ENCODE peak calls at places on chromosomes 2 and 18, in seven cellular contexts. R is H9, L is upper lobe of left lung, H is fibroblast of lung, W is spleen, U is tibial nerve, V is foreskin keratinocyte. N is an unnamed sample.
A peak's percentile ranks its signal among the peaks of the same experiment; 100 is the strongest.

GRCh38 chr2:189407161-189407943 is 33.9 kb upstream of the WDR75 start:
- DNase-seq in R (no peak), L (no peak), H (peak; percentile 84), W (no peak), U (no peak), V (no peak), N (no peak)

GRCh38 chr2:241753493-241753892 is 19.1 kb downstream of the D2HGDH start:
- DNase-seq in R (no peak), L (peak; percentile 73), H (no peak), W (no peak), U (no peak), V (no peak), N (no peak)

GRCh38 chr2:62149708-62150107 is 46.2 kb upstream of the B3GNT2 start:
- DNase-seq in R (no peak), L (no peak), H (peak; percentile 95), W (no peak), U (no peak), V (peak; percentile 96), N (peak; percentile 90)

GRCh38 chr2:40543381-40543780 is 91.5 kb upstream of the SLC8A1 start:
- DNase-seq in R (no peak), L (no peak), H (no peak), W (no peak), U (no peak), V (peak; percentile 34), N (peak; percentile 18)

GRCh38 chr2:44934521-44934961 is 7.0 kb upstream of the SIX3 start:
- DNase-seq in R (peak; percentile 60), L (peak; percentile 59), H (no peak), W (no peak), U (no peak), V (no peak), N (no peak)

GRCh38 chr2:72149556-72150156 is 2.0 kb upstream of the CYP26B1 start:
- DNase-seq in R (no peak), L (peak; percentile 87), H (peak; percentile 23), W (peak; percentile 80), U (peak; percentile 8), V (peak; percentile 17), N (no peak)

GRCh38 chr2:1605102-1605501 is 139.2 kb downstream of the PXDN start:
- DNase-seq in R (peak; percentile 57), L (peak; percentile 67), H (peak; percentile 67), W (peak; percentile 78), U (no peak), V (no peak), N (no peak)

GRCh38 chr2:138787053-138787666 is 7.0 kb upstream of the NXPH2 start:
- DNase-seq in R (no peak), L (no peak), H (peak; percentile 31), W (no peak), U (peak; percentile 45), V (peak; percentile 33), N (no peak)

GRCh38 chr2:112777036-112777435 is 7.3 kb downstream of the IL1A start:
- DNase-seq in R (no peak), L (no peak), H (no peak), W (no peak), U (no peak), V (peak; percentile 61), N (no peak)

GRCh38 chr18:49562481-49563129 is 748 bp downstream of the LIPG start:
- DNase-seq in R (peak; percentile 50), L (peak; percentile 20), H (peak; percentile 45), W (no peak), U (no peak), V (peak; percentile 41), N (no peak)

GRCh38 chr2:1972428-1972827 is 228.1 kb upstream of the PXDN start:
- DNase-seq in R (no peak), L (no peak), H (peak; percentile 75), W (no peak), U (peak; percentile 16), V (peak; percentile 44), N (peak; percentile 52)

GRCh38 chr2:180876506-180876905 is 103.9 kb upstream of the UBE2E3 start:
- DNase-seq in R (no peak), L (no peak), H (peak; percentile 80), W (no peak), U (no peak), V (no peak), N (no peak)

GRCh38 chr18:79058007-79058406 is 11.2 kb upstream of the ATP9B start:
- DNase-seq in R (no peak), L (no peak), H (no peak), W (no peak), U (no peak), V (no peak), N (no peak)

GRCh38 chr2:26598336-26599006 is 42.7 kb downstream of the CIB4 start:
- DNase-seq in R (peak; percentile 25), L (no peak), H (no peak), W (peak; percentile 56), U (no peak), V (no peak), N (no peak)

GRCh38 chr2:172080641-172081230 is 4.6 kb upstream of the DLX1 start:
- DNase-seq in R (no peak), L (no peak), H (no peak), W (no peak), U (no peak), V (no peak), N (no peak)
- H3K27ac ChIP-seq in R (no peak overlapping the region), L (no peak overlapping the region), H (no peak overlapping the region), W (no peak overlapping the region), U (no peak overlapping the region), V (no peak overlapping the region), N (no peak overlapping the region)

DNA sequence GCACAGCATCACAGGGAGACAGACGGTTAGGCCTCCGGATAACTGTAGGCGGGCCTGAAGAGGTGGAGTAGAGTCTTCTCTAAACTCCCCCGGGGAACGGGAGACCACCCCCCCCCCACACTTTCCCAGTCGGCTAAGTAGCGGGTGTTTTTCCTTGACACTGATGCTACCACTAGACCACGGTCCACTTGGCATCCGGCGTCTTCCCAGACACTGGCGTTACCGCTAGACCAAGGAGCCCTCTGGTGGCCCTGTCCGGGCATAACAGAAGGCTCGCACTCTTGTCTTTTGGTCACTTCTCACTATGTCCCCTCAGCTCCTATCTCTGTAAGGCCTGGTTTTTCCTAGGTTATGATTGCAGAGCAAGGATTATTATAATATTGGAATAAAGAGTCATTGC is 25.7 kb upstream of the NCL start:
- DNase-seq in R (no peak), L (no peak), H (no peak), W (no peak), U (no peak), V (no peak), N (no peak)
- H3K27ac ChIP-seq in R (no peak overlapping the region), L (no peak overlapping the region), H (no peak overlapping the region), W (no peak overlapping the region), U (no peak overlapping the region), V (no peak overlapping the region), N (no peak overlapping the region)

GRCh38 chr2:119311371-119311770 is 55.3 kb downstream of the C2orf76 start:
- DNase-seq in R (peak; percentile 51), L (no peak), H (no peak), W (no peak), U (no peak), V (no peak), N (no peak)

GRCh38 chr2:119311831-119312230 is 54.8 kb downstream of the C2orf76 start:
- DNase-seq in R (no peak), L (no peak), H (no peak), W (no peak), U (no peak), V (no peak), N (no peak)

GRCh38 chr2:119317556-119317955 is 49.1 kb downstream of the C2orf76 start:
- DNase-seq in R (no peak), L (no peak), H (no peak), W (no peak), U (no peak), V (no peak), N (no peak)

GRCh38 chr2:119316066-119316465 is 50.6 kb downstream of the C2orf76 start:
- DNase-seq in R (no peak), L (no peak), H (no peak), W (no peak), U (no peak), V (no peak), N (no peak)

DNA sequence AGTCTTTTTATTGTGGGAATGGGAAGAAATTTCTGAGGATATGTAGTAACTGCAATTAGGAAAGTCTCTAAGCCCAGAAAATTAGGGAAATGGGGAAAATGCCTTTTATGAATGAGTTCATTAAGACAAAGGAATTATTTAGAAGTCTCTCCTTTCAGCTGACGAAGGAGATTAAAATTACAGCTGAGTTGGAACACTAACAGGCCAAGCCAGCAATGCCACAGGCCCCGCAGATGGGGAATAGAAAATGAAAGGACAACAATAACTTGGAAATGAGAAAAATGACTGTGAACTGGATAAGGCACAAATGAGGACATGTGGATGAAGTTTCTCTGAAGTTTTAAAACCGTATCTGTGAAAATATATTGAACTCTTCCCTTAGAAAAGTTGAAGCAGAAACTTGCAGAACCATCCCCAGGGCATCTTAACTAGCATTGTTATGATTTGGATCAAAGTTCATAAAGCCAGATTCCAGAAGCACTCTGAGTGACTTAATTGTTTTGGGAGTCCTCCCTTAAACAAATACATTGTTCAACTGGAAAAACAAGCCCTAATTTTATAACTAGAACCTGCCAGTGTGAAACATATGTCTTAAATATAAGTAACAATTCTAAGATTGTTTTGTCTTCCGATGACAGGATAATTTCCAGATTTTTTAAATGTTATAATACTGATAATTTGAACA is 51.3 kb downstream of the C2orf76 start:
- DNase-seq in R (no peak), L (no peak), H (no peak), W (no peak), U (no peak), V (no peak), N (no peak)
- H3K27ac ChIP-seq in R (no peak overlapping the region), L (no peak overlapping the region), H (no peak overlapping the region), W (no peak overlapping the region), U (peak overlapping the region; percentile 42), V (no peak overlapping the region), N (no peak overlapping the region)

GRCh38 chr2:50769416-50769815 is 262.5 kb downstream of the NRXN1 start:
- DNase-seq in R (no peak), L (no peak), H (no peak), W (no peak), U (no peak), V (no peak), N (no peak)
- H3K27ac ChIP-seq in R (no peak overlapping the region), L (no peak overlapping the region), H (no peak overlapping the region), W (no peak overlapping the region), U (no peak overlapping the region), V (no peak overlapping the region), N (no peak overlapping the region)

GRCh38 chr2:46422717-46423394 is 56.5 kb upstream of the TMEM247 start:
- DNase-seq in R (no peak), L (no peak), H (no peak), W (no peak), U (no peak), V (no peak), N (no peak)
- H3K27ac ChIP-seq in R (no peak overlapping the region), L (no peak overlapping the region), H (no peak overlapping the region), W (no peak overlapping the region), U (no peak overlapping the region), V (no peak overlapping the region), N (no peak overlapping the region)

GRCh38 chr2:169507698-169508097 is 1.8 kb upstream of the KLHL41 start:
- DNase-seq in R (no peak), L (no peak), H (peak; percentile 61), W (no peak), U (no peak), V (peak; percentile 62), N (peak; percentile 51)
- H3K27ac ChIP-seq in R (no peak overlapping the region), L (no peak overlapping the region), H (no peak overlapping the region), W (no peak overlapping the region), U (no peak overlapping the region), V (peak overlapping the region; percentile 23), N (peak overlapping the region; percentile 31)

GRCh38 chr2:236830931-236831330 is 254.8 kb upstream of the COPS8 start:
- DNase-seq in R (no peak), L (no peak), H (no peak), W (no peak), U (no peak), V (no peak), N (no peak)
- H3K27ac ChIP-seq in R (no peak overlapping the region), L (no peak overlapping the region), H (no peak overlapping the region), W (no peak overlapping the region), U (peak overlapping the region; percentile 35), V (no peak overlapping the region), N (no peak overlapping the region)

N was measured in epithelial cell of prostate.